ENCODE peak calls at places on chromosomes 6 and 20, in ten cellular contexts. B, L, R, F, G, X, A, T, Y and P are unnamed samples.

GRCh38 chr20:43387737-43388136 is 70.0 kb upstream of the SRSF6 start:
- DNase-seq in B (no peak), L (no peak), R (no peak), F (no peak), G (peak; percentile 23), X (no peak), A (no peak), T (no peak), Y (no peak), P (no peak)

GRCh38 chr6:130796313-130796905 is 30.8 kb upstream of the SMLR1 start:
- DNase-seq in B (no peak), L (no peak), R (no peak), F (peak; percentile 47), G (peak; percentile 89), X (no peak), A (no peak), T (no peak), Y (peak; percentile 83), P (no peak)

GRCh38 chr6:80771941-80772340 is 665.5 kb downstream of the BCKDHB start:
- DNase-seq in B (no peak), L (no peak), R (no peak), F (no peak), G (peak; percentile 59), X (no peak), A (no peak), T (no peak), Y (peak; percentile 61), P (no peak)

GRCh38 chr6:132712366-132712765 is 1.5 kb downstream of the VNN1 start:
- DNase-seq in B (no peak), L (no peak), R (no peak), F (no peak), G (peak; percentile 24), X (no peak), A (no peak), T (no peak), Y (peak; percentile 44), P (no peak)

GRCh38 chr20:63259734-63260460 is 5.6 kb upstream of the NKAIN4 start:
- DNase-seq in B (no peak), L (no peak), R (no peak), F (no peak), G (no peak), X (no peak), A (no peak), T (no peak), Y (no peak), P (no peak)

GRCh38 chr6:77844822-77845221 is 192.0 kb downstream of the MEI4 start:
- DNase-seq in B (no peak), L (no peak), R (no peak), F (no peak), G (no peak), X (no peak), A (no peak), T (no peak), Y (no peak), P (no peak)

GRCh38 chr20:35474504-35474903 is 19.1 kb downstream of the CEP250 start:
- DNase-seq in B (no peak), L (no peak), R (no peak), F (no peak), G (no peak), X (no peak), A (no peak), T (no peak), Y (no peak), P (no peak)

GRCh38 chr20:20014659-20015058 is 2.5 kb upstream of the NAA20 start:
- DNase-seq in B (no peak), L (no peak), R (no peak), F (no peak), G (no peak), X (no peak), A (no peak), T (no peak), Y (peak; percentile 39), P (no peak)

GRCh38 chr20:64106435-64106961 is 867 bp downstream of the NPBWR2 start:
- DNase-seq in B (no peak), L (no peak), R (no peak), F (no peak), G (no peak), X (no peak), A (no peak), T (no peak), Y (no peak), P (no peak)

GRCh38 chr20:50019466-50020256 is 36.9 kb downstream of the SNAI1 start:
- DNase-seq in B (no peak), L (no peak), R (no peak), F (peak; percentile 29), G (no peak), X (no peak), A (no peak), T (no peak), Y (no peak), P (peak; percentile 77)

GRCh38 chr20:4059631-4060030 is 44.3 kb upstream of the RNF24 start:
- DNase-seq in B (no peak), L (no peak), R (no peak), F (no peak), G (no peak), X (no peak), A (no peak), T (no peak), Y (no peak), P (no peak)

GRCh38 chr6:12555267-12555666 is 161.3 kb upstream of the PHACTR1 start:
- DNase-seq in B (no peak), L (no peak), R (no peak), F (no peak), G (peak; percentile 92), X (no peak), A (no peak), T (no peak), Y (peak; percentile 83), P (no peak)

GRCh38 chr20:48076772-48077171 is 291.5 kb upstream of the SULF2 start:
- DNase-seq in B (no peak), L (no peak), R (no peak), F (no peak), G (no peak), X (no peak), A (no peak), T (no peak), Y (no peak), P (no peak)

GRCh38 chr20:32070690-32071213 is 18.7 kb downstream of the HCK start:
- DNase-seq in B (no peak), L (no peak), R (no peak), F (no peak), G (no peak), X (no peak), A (no peak), T (no peak), Y (no peak), P (no peak)